ENCODE peak calls at places on chromosomes 2 and 18, in nine cellular contexts. U is pancreas, R is K562, F is colonic mucosa, J is NT2/D1, C is iPS DF 6.9, V is left ventricle myocardium inferior, Y is HCT116, G is psoas muscle. L is an unnamed sample.

GRCh38 chr2:220473611-220474010 is 846.2 kb downstream of the SLC4A3 start:
- DNase-seq in U (no peak), R (no peak), F (no peak), J (no peak), C (no peak), V (no peak), Y (no peak), G (no peak), L (no peak)

GRCh38 chr2:41329075-41329474 is 718.7 kb upstream of the PKDCC start:
- DNase-seq in U (no peak), R (no peak), F (no peak), J (no peak), C (no peak), V (no peak), Y (no peak), G (no peak), L (no peak)

GRCh38 chr2:166862582-166863132 is 25.6 kb upstream of the XIRP2 start:
- DNase-seq in U (no peak), R (no peak), F (no peak), J (no peak), C (no peak), V (no peak), Y (no peak), G (no peak), L (no peak)

GRCh38 chr2:31739156-31739555 is 158.4 kb upstream of the SRD5A2 start:
- DNase-seq in U (no peak), R (no peak), F (no peak), J (no peak), C (no peak), V (no peak), Y (no peak), G (no peak), L (no peak)

GRCh38 chr2:39202639-39203369 is 41.0 kb downstream of the CDKL4 start:
- DNase-seq in U (no peak), R (no peak), F (no peak), J (peak; percentile 75), C (no peak), V (no peak), Y (no peak), G (no peak), L (peak; percentile 44)

GRCh38 chr2:147543056-147543455 is 301.8 kb upstream of the ACVR2A start:
- DNase-seq in U (no peak), R (no peak), F (no peak), J (no peak), C (no peak), V (no peak), Y (no peak), G (no peak), L (no peak)

GRCh38 chr18:62436636-62437519 is 85.9 kb upstream of the ZCCHC2 start:
- DNase-seq in U (peak; percentile 57), R (no peak), F (peak; percentile 82), J (no peak), C (no peak), V (peak; percentile 89), Y (no peak), G (peak; percentile 97), L (no peak)

GRCh38 chr18:72086421-72086820 is 457.7 kb downstream of the CBLN2 start:
- DNase-seq in U (no peak), R (no peak), F (no peak), J (peak; percentile 9), C (no peak), V (no peak), Y (no peak), G (no peak), L (no peak)

GRCh38 chr18:62555135-62555534 is 32.3 kb downstream of the ZCCHC2 start:
- DNase-seq in U (no peak), R (peak; percentile 19), F (no peak), J (no peak), C (no peak), V (no peak), Y (no peak), G (no peak), L (no peak)

GRCh38 chr2:105798595-105798994 is 53.9 kb downstream of the NCK2 start:
- DNase-seq in U (no peak), R (no peak), F (no peak), J (no peak), C (no peak), V (no peak), Y (no peak), G (no peak), L (no peak)

GRCh38 chr2:142180820-142181533 is 50.2 kb upstream of the LRP1B start:
- DNase-seq in U (no peak), R (no peak), F (no peak), J (peak; percentile 46), C (peak; percentile 45), V (no peak), Y (peak; percentile 48), G (peak; percentile 20), L (peak; percentile 40)

GRCh38 chr2:170717599-170717963 is 2.4 kb downstream of the SP5 start:
- DNase-seq in U (no peak), R (no peak), F (no peak), J (no peak), C (no peak), V (no peak), Y (no peak), G (no peak), L (no peak)

GRCh38 chr2:215624423-215624829 is 188.6 kb upstream of the FN1 start:
- DNase-seq in U (no peak), R (no peak), F (no peak), J (no peak), C (no peak), V (no peak), Y (no peak), G (no peak), L (no peak)

GRCh38 chr2:216034065-216034464 is 20.7 kb upstream of the MREG start:
- DNase-seq in U (peak; percentile 36), R (peak; percentile 68), F (peak; percentile 77), J (peak; percentile 78), C (peak; percentile 71), V (peak; percentile 40), Y (peak; percentile 54), G (peak; percentile 62), L (peak; percentile 71)

GRCh38 chr2:54396107-54396506 is 60.0 kb upstream of the SPTBN1 start:
- DNase-seq in U (no peak), R (no peak), F (no peak), J (no peak), C (no peak), V (no peak), Y (no peak), G (no peak), L (no peak)

GRCh38 chr2:234026111-234026510 is 24.4 kb upstream of the SPP2 start:
- DNase-seq in U (no peak), R (no peak), F (no peak), J (no peak), C (no peak), V (no peak), Y (no peak), G (no peak), L (no peak)
- H3K4me3 ChIP-seq in U (no peak overlapping the region), R (no peak overlapping the region), F (no peak overlapping the region), J (no peak overlapping the region), C (no peak overlapping the region), V (no peak overlapping the region), Y (no peak overlapping the region), G (no peak overlapping the region), L (no peak overlapping the region)

GRCh38 chr2:173963817-173964564 is 1.2 kb downstream of the SP3 start:
- DNase-seq in U (peak; percentile 95), R (peak; percentile 89), F (peak; percentile 95), J (peak; percentile 81), C (peak; percentile 55), V (peak; percentile 93), Y (peak; percentile 75), G (peak; percentile 95), L (peak; percentile 93)

GRCh38 chr2:173962583-173963110 is 2.5 kb downstream of the SP3 start:
- DNase-seq in U (no peak), R (no peak), F (no peak), J (no peak), C (no peak), V (no peak), Y (no peak), G (no peak), L (no peak)

GRCh38 chr2:173961346-173961705 is 3.8 kb downstream of the SP3 start:
- DNase-seq in U (no peak), R (no peak), F (no peak), J (no peak), C (no peak), V (no peak), Y (no peak), G (no peak), L (no peak)

GRCh38 chr2:173963323-173963816 is 1.8 kb downstream of the SP3 start:
- DNase-seq in U (no peak), R (no peak), F (peak; percentile 61), J (no peak), C (no peak), V (no peak), Y (no peak), G (no peak), L (no peak)

GRCh38 chr2:173962036-173962435 is 3.1 kb downstream of the SP3 start:
- DNase-seq in U (no peak), R (no peak), F (no peak), J (no peak), C (no peak), V (no peak), Y (no peak), G (no peak), L (no peak)
- H3K36me3 ChIP-seq in U (no peaks in the 10 kb centered on the region), R (peaks cover 30% of the 10 kb centered on the region), F (no peaks in the 10 kb centered on the region), J (peaks cover 9% of the 10 kb centered on the region), C (no peaks in the 10 kb centered on the region), V (peaks cover 8% of the 10 kb centered on the region), Y (no peaks in the 10 kb centered on the region), G (no peaks in the 10 kb centered on the region), L (peaks cover 1% of the 10 kb centered on the region)

GRCh38 chr2:135142323-135142722 is 90.2 kb downstream of the RAB3GAP1 start:
- DNase-seq in U (no peak), R (no peak), F (no peak), J (no peak), C (no peak), V (no peak), Y (no peak), G (no peak), L (no peak)
- H3K27me3 ChIP-seq in U (no peaks in the 10 kb centered on the region), R (no peaks in the 10 kb centered on the region), F (no peaks in the 10 kb centered on the region), J (no peaks in the 10 kb centered on the region), C (no peaks in the 10 kb centered on the region), V (no peaks in the 10 kb centered on the region), Y (no peaks in the 10 kb centered on the region), G (no peaks in the 10 kb centered on the region), L (no peaks in the 10 kb centered on the region)

GRCh38 chr2:71513096-71513495 is 59.7 kb downstream of the DYSF start:
- DNase-seq in U (no peak), R (no peak), F (no peak), J (no peak), C (no peak), V (no peak), Y (no peak), G (no peak), L (no peak)

GRCh38 chr2:71513721-71514120 is 60.4 kb downstream of the DYSF start:
- DNase-seq in U (no peak), R (no peak), F (no peak), J (no peak), C (no peak), V (no peak), Y (no peak), G (no peak), L (no peak)

GRCh38 chr2:71521436-71521950 is 68.1 kb downstream of the DYSF start:
- DNase-seq in U (no peak), R (no peak), F (no peak), J (no peak), C (no peak), V (no peak), Y (no peak), G (no peak), L (no peak)

GRCh38 chr2:71512386-71512785 is 59.0 kb downstream of the DYSF start:
- DNase-seq in U (no peak), R (no peak), F (no peak), J (no peak), C (no peak), V (no peak), Y (no peak), G (no peak), L (no peak)

GRCh38 chr2:71517851-71518250 is 64.5 kb downstream of the DYSF start:
- DNase-seq in U (no peak), R (no peak), F (no peak), J (no peak), C (no peak), V (no peak), Y (no peak), G (no peak), L (no peak)
- H3K4me3 ChIP-seq in U (no peak overlapping the region), R (no peak overlapping the region), F (no peak overlapping the region), J (no peak overlapping the region), C (no peak overlapping the region), V (no peak overlapping the region), Y (no peak overlapping the region), G (no peak overlapping the region), L (no peak overlapping the region)